ENCODE peak calls at places on chromosomes 12 and 14, in four cellular contexts. V, U, N and T are unnamed samples.

GRCh38 chr12:116062698-116063097 is 214.8 kb downstream of the MED13L start:
- DNase-seq in V (no peak), U (no peak), N (no peak), T (no peak)

GRCh38 chr12:32508626-32509025 is 109.3 kb downstream of the FGD4 start:
- DNase-seq in V (no peak), U (no peak), N (no peak), T (no peak)

GRCh38 chr12:109160433-109160832 is 44.0 kb downstream of the ACACB start:
- DNase-seq in V (no peak), U (peak; percentile 23), N (no peak), T (no peak)

GRCh38 chr12:67669925-67670631 is 21.5 kb downstream of the DYRK2 start:
- DNase-seq in V (no peak), U (no peak), N (no peak), T (no peak)

GRCh38 chr12:29149691-29150382 is 759 bp downstream of the FAR2 start:
- DNase-seq in V (no peak), U (peak; percentile 82), N (peak; percentile 22), T (peak; percentile 69)

GRCh38 chr12:19203013-19203412 is 73.5 kb downstream of the PLEKHA5 start:
- DNase-seq in V (no peak), U (no peak), N (no peak), T (no peak)

GRCh38 chr14:38357557-38357956 is 101.7 kb upstream of the CLEC14A start:
- DNase-seq in V (peak; percentile 92), U (no peak), N (no peak), T (no peak)

GRCh38 chr12:6116481-6117021 is 7.9 kb downstream of the VWF start:
- DNase-seq in V (peak; percentile 64), U (peak; percentile 65), N (no peak), T (no peak)

GRCh38 chr14:24335461-24336146 is 733 bp upstream of the ADCY4 start:
- DNase-seq in V (no peak), U (peak; percentile 60), N (no peak), T (no peak)

GRCh38 chr12:26701604-26702215 is 131.3 kb downstream of the ITPR2 start:
- DNase-seq in V (peak; percentile 75), U (no peak), N (no peak), T (no peak)

GRCh38 chr12:32025906-32026305 is 66.7 kb downstream of the RESF1 start:
- DNase-seq in V (no peak), U (no peak), N (peak; percentile 80), T (no peak)

GRCh38 chr12:50112456-50113218 is 601 bp downstream of the COX14 start:
- DNase-seq in V (no peak), U (no peak), N (no peak), T (no peak)

GRCh38 chr12:131229426-131230339 is 276.0 kb downstream of the ADGRD1 start:
- DNase-seq in V (no peak), U (peak; percentile 91), N (no peak), T (peak; percentile 49)

GRCh38 chr12:9334964-9335363 is 126.8 kb upstream of the PZP start:
- DNase-seq in V (no peak), U (no peak), N (no peak), T (no peak)

GRCh38 chr14:24310387-24310665 is 386 bp downstream of the LTB4R2 start:
- DNase-seq in V (no peak), U (no peak), N (no peak), T (no peak)

GRCh38 chr14:56176530-56176929 is 58.3 kb downstream of the PELI2 start:
- DNase-seq in V (no peak), U (no peak), N (no peak), T (no peak)

GRCh38 chr14:67221248-67221981 is 19.8 kb upstream of the PALS1 start:
- DNase-seq in V (peak; percentile 79), U (no peak), N (no peak), T (no peak)

GRCh38 chr12:50411051-50411660 is 10.5 kb downstream of the LARP4 start:
- DNase-seq in V (peak; percentile 39), U (no peak), N (no peak), T (no peak)

GRCh38 chr12:57047981-57048380 is 1.9 kb downstream of the MYO1A start:
- DNase-seq in V (no peak), U (no peak), N (no peak), T (no peak)

GRCh38 chr14:63857467-63858030 is 4.7 kb downstream of the SYNE2 start:
- DNase-seq in V (no peak), U (no peak), N (peak; percentile 37), T (no peak)

GRCh38 chr12:3611853-3612703 is 121.1 kb downstream of the PRMT8 start:
- DNase-seq in V (no peak), U (no peak), N (no peak), T (no peak)

GRCh38 chr12:33533527-33533926 is 93.9 kb upstream of the SYT10 start:
- DNase-seq in V (no peak), U (no peak), N (no peak), T (no peak)

GRCh38 chr14:72049462-72049861 is 117.2 kb downstream of the RGS6 start:
- DNase-seq in V (no peak), U (no peak), N (no peak), T (peak; percentile 38)

GRCh38 chr14:61532818-61533217 is 162.5 kb upstream of the HIF1A start:
- DNase-seq in V (no peak), U (no peak), N (no peak), T (no peak)